ENCODE peak calls at places on chromosomes 3 and 15, in nine cellular contexts. Z, B, H, O, K, S, Q, R and G are unnamed samples.

GRCh38 chr3:58577269-58577821 is at the start of gene FAM107A:
- DNase-seq in Z (peak; percentile 45), B (peak; percentile 64), H (no peak), O (peak; percentile 57), K (peak; percentile 85), S (peak; percentile 42), Q (peak; percentile 80), R (peak; percentile 38), G (peak; percentile 52)

GRCh38 chr15:28182731-28183130 is 83.6 kb upstream of the OCA2 start:
- DNase-seq in Z (no peak), B (no peak), H (no peak), O (no peak), K (no peak), S (no peak), Q (no peak), R (no peak), G (no peak)

GRCh38 chr15:40825661-40826088 is 2.8 kb downstream of the PPP1R14D start:
- DNase-seq in Z (no peak), B (no peak), H (peak; percentile 55), O (peak; percentile 78), K (no peak), S (peak; percentile 86), Q (peak; percentile 16), R (peak; percentile 56), G (peak; percentile 56)

GRCh38 chr3:72164635-72164978 is 379.7 kb upstream of the PROK2 start:
- DNase-seq in Z (no peak), B (no peak), H (no peak), O (no peak), K (no peak), S (no peak), Q (no peak), R (no peak), G (no peak)

GRCh38 chr3:45082139-45082538 is 56.0 kb downstream of the CLEC3B start:
- DNase-seq in Z (peak; percentile 45), B (no peak), H (no peak), O (peak; percentile 70), K (no peak), S (no peak), Q (peak; percentile 51), R (no peak), G (no peak)

GRCh38 chr15:32704343-32705076 is 13.3 kb upstream of the GREM1 start:
- DNase-seq in Z (no peak), B (no peak), H (no peak), O (peak; percentile 63), K (no peak), S (no peak), Q (peak; percentile 70), R (no peak), G (no peak)

GRCh38 chr15:90064931-90065681 is 37.2 kb downstream of the IDH2 start:
- DNase-seq in Z (peak; percentile 9), B (peak; percentile 83), H (no peak), O (no peak), K (no peak), S (no peak), Q (no peak), R (no peak), G (no peak)

GRCh38 chr3:64650096-64650622 is 37.6 kb downstream of the ADAMTS9 start:
- DNase-seq in Z (no peak), B (no peak), H (no peak), O (no peak), K (no peak), S (no peak), Q (no peak), R (peak; percentile 21), G (no peak)

GRCh38 chr3:84958495-84959469 is at the start of gene CADM2:
- DNase-seq in Z (peak; percentile 84), B (peak; percentile 86), H (peak; percentile 90), O (peak; percentile 87), K (peak; percentile 97), S (peak; percentile 85), Q (peak; percentile 80), R (peak; percentile 90), G (peak; percentile 9)
- TF ChIP-seq CTCF in Z (peak; percentile 44), B (no peak), H (peak; percentile 23), O (peak; percentile 45), K (peak; percentile 42), S (peak; percentile 21), Q (no peak), R (peak; percentile 32), G (peak; percentile 15)

DNA sequence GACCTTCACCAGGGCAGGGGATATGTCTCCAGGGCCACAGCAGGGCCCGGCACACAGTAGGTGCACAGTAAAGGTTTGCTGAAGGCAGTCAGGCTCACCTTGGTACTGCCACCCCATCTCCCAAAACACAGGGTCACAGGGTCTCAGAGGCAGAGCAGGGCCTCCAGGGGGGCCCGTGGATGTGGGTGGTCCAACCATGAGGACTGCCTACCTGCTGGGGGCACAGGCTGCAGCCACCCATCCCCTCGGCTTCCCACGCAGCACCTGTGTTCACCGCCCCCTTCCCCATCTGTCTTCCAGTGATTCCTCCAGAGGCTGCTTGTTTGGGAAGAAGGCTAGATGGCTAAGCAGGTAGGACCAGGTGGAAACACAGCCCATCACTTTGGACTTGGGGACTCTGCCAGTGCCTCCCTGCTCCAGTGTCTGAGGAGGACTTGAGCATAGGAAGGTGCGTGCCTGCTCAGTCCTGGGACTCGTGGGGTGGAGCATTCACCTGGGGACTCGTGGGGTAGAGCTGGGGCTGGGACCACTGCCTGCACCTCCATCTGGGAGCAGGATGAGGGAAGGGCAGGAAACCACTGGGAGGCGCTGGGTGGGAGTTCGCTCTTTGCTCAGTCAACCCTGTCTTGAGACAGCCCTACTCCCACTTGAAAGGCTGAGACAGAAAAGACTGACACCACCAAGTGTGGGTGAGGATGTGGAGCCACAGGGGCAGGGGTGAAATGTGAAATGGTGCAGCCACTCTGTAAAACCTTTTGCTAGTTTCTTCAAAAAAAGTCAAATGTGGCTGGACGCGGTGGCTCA is 18.8 kb upstream of the PLXND1 start:
- DNase-seq in Z (no peak), B (no peak), H (peak; percentile 12), O (no peak), K (peak; percentile 78), S (peak; percentile 41), Q (no peak), R (no peak), G (no peak)
- TF ChIP-seq CTCF in Z (peak; percentile 51), B (no peak), H (no peak), O (peak; percentile 18), K (peak; percentile 56), S (no peak), Q (peak; percentile 21), R (no peak), G (peak; percentile 10)

GRCh38 chr3:13655074-13655913 is 106.4 kb downstream of the FBLN2 start:
- DNase-seq in Z (no peak), B (peak; percentile 44), H (no peak), O (peak; percentile 32), K (peak; percentile 74), S (no peak), Q (peak; percentile 64), R (peak; percentile 42), G (no peak)
- TF ChIP-seq CTCF in Z (peak; percentile 24), B (peak; percentile 76), H (peak; percentile 41), O (no peak), K (peak; percentile 74), S (peak; percentile 24), Q (no peak), R (no peak), G (peak; percentile 29)

GRCh38 chr15:30649952-30650929 is 24.3 kb downstream of the ARHGAP11B start:
- DNase-seq in Z (no peak), B (no peak), H (peak; percentile 15), O (peak; percentile 38), K (no peak), S (no peak), Q (no peak), R (peak; percentile 43), G (no peak)
- TF ChIP-seq CTCF in Z (no peak), B (no peak), H (no peak), O (no peak), K (no peak), S (no peak), Q (no peak), R (no peak), G (no peak)

GRCh38 chr15:88400591-88400990 is 66.6 kb downstream of the MRPL46 start:
- DNase-seq in Z (no peak), B (no peak), H (no peak), O (no peak), K (no peak), S (no peak), Q (no peak), R (no peak), G (no peak)
- TF ChIP-seq CTCF in Z (no peak), B (no peak), H (no peak), O (no peak), K (no peak), S (no peak), Q (no peak), R (no peak), G (no peak)

GRCh38 chr15:65354835-65355172 is 23.0 kb downstream of the IGDCC3 start:
- DNase-seq in Z (no peak), B (no peak), H (no peak), O (no peak), K (no peak), S (no peak), Q (no peak), R (no peak), G (no peak)

GRCh38 chr15:65355173-65355982 is 22.4 kb downstream of the IGDCC3 start:
- DNase-seq in Z (no peak), B (no peak), H (no peak), O (no peak), K (peak; percentile 47), S (no peak), Q (no peak), R (no peak), G (no peak)

GRCh38 chr15:65361708-65362459 is 15.9 kb downstream of the IGDCC3 start:
- DNase-seq in Z (no peak), B (no peak), H (no peak), O (no peak), K (no peak), S (no peak), Q (no peak), R (no peak), G (no peak)

GRCh38 chr15:65355983-65356353 is 21.8 kb downstream of the IGDCC3 start:
- DNase-seq in Z (no peak), B (no peak), H (no peak), O (no peak), K (no peak), S (no peak), Q (no peak), R (no peak), G (no peak)
- TF ChIP-seq CTCF in Z (no peak), B (no peak), H (no peak), O (no peak), K (no peak), S (no peak), Q (no peak), R (no peak), G (no peak)

GRCh38 chr3:42544492-42545283 is 37.1 kb downstream of the SEC22C start:
- DNase-seq in Z (peak; percentile 8), B (no peak), H (peak; percentile 7), O (peak; percentile 30), K (no peak), S (peak; percentile 70), Q (no peak), R (no peak), G (no peak)
- TF ChIP-seq CTCF in Z (peak; percentile 43), B (no peak), H (no peak), O (peak; percentile 54), K (no peak), S (no peak), Q (no peak), R (peak; percentile 17), G (no peak)